ENCODE peak calls at places on chromosomes 4 and X, in nine cellular contexts. M is occipital lobe, R is left lobe of liver, D is kidney epithelial cell, S is neural progenitor cell, J is adrenal gland, N is D341Med, L is A172, C is LoVo. G is an unnamed sample.

GRCh38 chr4:110059556-110060191 is 138.7 kb downstream of the ELOVL6 start:
- DNase-seq in R (no peak), D (no peak), C (peak), L (peak), S (no peak), M (no peak), J (no peak), N (no peak), G (peak)

GRCh38 chr4:109506890-109507289 is 53.2 kb upstream of the MCUB start:
- DNase-seq in D (no peak), C (no peak), N (no peak), J (no peak), M (no peak), S (no peak), R (no peak), L (no peak), G (no peak)

GRCh38 chr4:122131562-122132157 is 20.5 kb upstream of the BLTP1 start:
- DNase-seq in R (no peak), C (no peak), J (no peak), M (no peak), S (no peak), L (no peak), N (no peak), D (no peak), G (peak)

GRCh38 chrX:103585421-103586313 is at the start of gene TCEAL4:
- DNase-seq in S (peak), C (peak), R (peak), D (no peak), N (peak), J (peak), L (no peak), M (peak), G (peak)

GRCh38 chrX:14817559-14817958 is 55.3 kb downstream of the FANCB start:
- DNase-seq in S (no peak), R (no peak), J (no peak), D (no peak), N (no peak), L (no peak), M (no peak), C (no peak), G (no peak)

GRCh38 chr4:145061325-145061920 is 36.6 kb downstream of the ANAPC10 start:
- DNase-seq in M (no peak), C (peak), R (no peak), L (peak), D (no peak), J (no peak), N (peak), S (peak), G (peak)

GRCh38 chr4:100986360-100986868 is 360.9 kb downstream of the PPP3CA start:
- DNase-seq in D (peak), M (no peak), L (peak), R (peak), S (peak), C (peak), N (no peak), J (no peak), G (no peak)

GRCh38 chr4:39975488-39976089 is 2.1 kb downstream of the PDS5A start:
- DNase-seq in M (no peak), J (no peak), D (no peak), N (no peak), L (no peak), C (no peak), S (no peak), R (no peak), G (no peak)

GRCh38 chr4:154741877-154742851 is 1.6 kb upstream of the LRAT start:
- DNase-seq in S (peak), J (no peak), D (no peak), L (no peak), C (no peak), M (no peak), N (peak), R (no peak), G (no peak)

GRCh38 chr4:94570558-94570957 is 118.8 kb downstream of the PDLIM5 start:
- DNase-seq in C (no peak), L (no peak), S (peak), J (no peak), N (no peak), R (no peak), D (no peak), M (no peak), G (no peak)

GRCh38 chrX:11543249-11543648 is 122.5 kb downstream of the ARHGAP6 start:
- DNase-seq in D (no peak), C (no peak), S (no peak), R (no peak), J (no peak), L (no peak), N (no peak), M (no peak), G (no peak)

GRCh38 chrX:63657821-63658220 is 127.2 kb downstream of the ARHGEF9 start:
- DNase-seq in S (no peak), R (no peak), M (no peak), L (peak), D (no peak), C (no peak), N (no peak), J (no peak), G (no peak)

GRCh38 chrX:9644335-9644734 is 121.3 kb downstream of the GPR143 start:
- DNase-seq in D (no peak), R (no peak), M (no peak), S (no peak), C (no peak), L (no peak), N (no peak), J (no peak), G (peak)

GRCh38 chrX:125407314-125407713 is 87.6 kb downstream of the TEX13C start:
- DNase-seq in L (no peak), N (no peak), D (no peak), M (no peak), J (no peak), C (no peak), S (no peak), R (no peak), G (no peak)

GRCh38 chr4:177251237-177251636 is 58.4 kb upstream of the NEIL3 start:
- DNase-seq in S (no peak), M (no peak), R (no peak), L (no peak), C (no peak), J (no peak), D (no peak), N (no peak), G (no peak)

GRCh38 chrX:21132686-21133393 is 241.4 kb upstream of the CNKSR2 start:
- DNase-seq in J (no peak), C (no peak), R (no peak), N (no peak), L (no peak), D (no peak), M (no peak), S (no peak), G (no peak)

GRCh38 chr4:26860922-26861433 is 337 bp downstream of the STIM2 start:
- DNase-seq in C (peak), D (no peak), M (peak), J (peak), S (peak), N (peak), L (peak), R (peak), G (peak)

GRCh38 chr4:26083987-26084386 is 170.0 kb downstream of the SMIM20 start:
- DNase-seq in S (no peak), N (no peak), R (no peak), L (peak), M (no peak), D (peak), C (peak), J (no peak), G (no peak)

GRCh38 chr4:6194458-6195195 is 5.7 kb downstream of the JAKMIP1 start:
- DNase-seq in D (no peak), S (no peak), J (no peak), L (no peak), M (no peak), N (no peak), C (no peak), R (no peak), G (no peak)

GRCh38 chr4:94455081-94455480 is 3.3 kb downstream of the PDLIM5 start:
- DNase-seq in N (no peak), L (no peak), M (no peak), J (peak), D (no peak), R (peak), C (peak), S (no peak), G (no peak)

GRCh38 chr4:15376594-15376993 is 51.2 kb upstream of the C1QTNF7 start:
- DNase-seq in S (no peak), N (no peak), M (no peak), L (no peak), R (no peak), C (no peak), J (no peak), D (no peak), G (no peak)

GRCh38 chr4:81600511-81601269 is 129.0 kb upstream of the RASGEF1B start:
- DNase-seq in R (no peak), M (no peak), J (peak), C (no peak), N (no peak), S (peak), D (no peak), L (no peak), G (no peak)

GRCh38 chr4:152422817-152423320 is 113.0 kb downstream of the FBXW7 start:
- DNase-seq in R (no peak), S (no peak), M (no peak), C (no peak), L (no peak), N (no peak), D (no peak), J (no peak), G (no peak)

GRCh38 chr4:60865238-60865637 is 334.9 kb upstream of the ADGRL3 start:
- DNase-seq in M (peak), L (no peak), C (no peak), D (no peak), R (no peak), N (peak), J (no peak), S (peak), G (no peak)

GRCh38 chr4:177405508-177405907 is 36.7 kb downstream of the AGA start:
- DNase-seq in J (no peak), S (no peak), M (no peak), C (no peak), R (no peak), N (no peak), L (no peak), D (no peak), G (no peak)

GRCh38 chrX:41178201-41178600 is 93.0 kb downstream of the USP9X start:
- DNase-seq in D (no peak), S (no peak), L (no peak), M (no peak), J (no peak), N (no peak), R (no peak), C (no peak), G (peak)

GRCh38 chr4:74873545-74874295 is 59.2 kb upstream of the PARM1 start:
- DNase-seq in C (no peak), M (no peak), R (no peak), N (no peak), L (no peak), D (no peak), S (peak), J (no peak), G (no peak)

GRCh38 chr4:184104419-184105101 is 113.1 kb downstream of the ENPP6 start:
- DNase-seq in R (peak), D (no peak), M (no peak), L (no peak), C (no peak), S (no peak), N (no peak), J (no peak), G (no peak)

GRCh38 chrX:115362334-115363095 is 73.0 kb downstream of the LUZP4 start:
- DNase-seq in J (no peak), L (no peak), M (no peak), D (peak), S (no peak), C (no peak), N (no peak), R (no peak), G (peak)